ENCODE peak calls at places on chromosome 2, in five cellular contexts. X is esophagus squamous epithelium, Z is right cardiac atrium, D is endothelial cell of umbilical vein, K is fibroblast of lung. T is an unnamed sample. For H3K27me3, the result is how much of the 10 kb centered on the place peaks cover.

GRCh38 chr2:68742638-68743037 is 8.0 kb downstream of the ARHGAP25 start:
- DNase-seq in D (no peak), X (no peak), Z (no peak), K (no peak), T (no peak)

GRCh38 chr2:43692428-43692994 is 16.3 kb upstream of the C1GALT1C1L start:
- DNase-seq in D (no peak), K (no peak), X (no peak), Z (no peak), T (no peak)

GRCh38 chr2:192128655-192129054 is 66.1 kb downstream of the TMEFF2 start:
- DNase-seq in D (no peak), Z (peak), K (peak), X (no peak), T (no peak)

GRCh38 chr2:54557211-54557600 is 101.1 kb downstream of the SPTBN1 start:
- DNase-seq in K (no peak), Z (no peak), D (no peak), X (no peak), T (no peak)

GRCh38 chr2:64192570-64193192 is 48.5 kb upstream of the PELI1 start:
- DNase-seq in D (no peak), X (no peak), K (peak), Z (no peak), T (no peak)

GRCh38 chr2:15041429-15041837 is 408.9 kb downstream of the LRATD1 start:
- DNase-seq in X (no peak), D (no peak), Z (no peak), K (peak), T (no peak)

GRCh38 chr2:20212871-20213503 is 11.9 kb downstream of the SDC1 start:
- DNase-seq in K (no peak), Z (peak), D (peak), X (no peak), T (no peak)

GRCh38 chr2:106076941-106077340 is 117.2 kb downstream of the UXS1 start:
- DNase-seq in Z (no peak), D (no peak), X (no peak), K (no peak), T (no peak)

GRCh38 chr2:215441560-215442391 is 5.9 kb upstream of the FN1 start:
- DNase-seq in X (no peak), D (no peak), K (no peak), Z (no peak), T (no peak)

GRCh38 chr2:143001521-143001920 is 124.1 kb downstream of the KYNU start:
- DNase-seq in K (peak), D (no peak), Z (no peak), X (no peak), T (no peak)

GRCh38 chr2:111102216-111102615 is 18.5 kb upstream of the BCL2L11 start:
- DNase-seq in D (no peak), Z (no peak), X (no peak), K (no peak), T (no peak)

GRCh38 chr2:170221317-170222288 is 43.7 kb downstream of the MYO3B start:
- DNase-seq in X (no peak), Z (no peak), D (peak), K (peak), T (peak)

GRCh38 chr2:153163055-153163454 is 315.5 kb downstream of the RPRM start:
- DNase-seq in K (no peak), D (no peak), Z (no peak), X (no peak), T (peak)

GRCh38 chr2:77649856-77650255 is 127.7 kb upstream of the LRRTM4 start:
- DNase-seq in Z (no peak), K (no peak), D (no peak), X (no peak), T (no peak)

GRCh38 chr2:45892757-45893156 is 241.3 kb downstream of the PRKCE start:
- DNase-seq in Z (peak), K (peak), D (no peak), X (no peak), T (peak)

GRCh38 chr2:120250640-120251039 is 2.0 kb upstream of the RALB start:
- DNase-seq in Z (no peak), D (no peak), K (no peak), X (no peak), T (no peak)

GRCh38 chr2:239117831-239118230 is 269.9 kb downstream of the TWIST2 start:
- DNase-seq in K (no peak), X (no peak), D (no peak), Z (peak), T (no peak)

GRCh38 chr2:10720983-10721343 is 467 bp upstream of the ATP6V1C2 start:
- DNase-seq in D (no peak), X (no peak), Z (no peak), K (no peak), T (no peak)

GRCh38 chr2:191150451-191151314 is at the start of gene STAT4:
- DNase-seq in D (peak), X (peak), Z (peak), K (no peak), T (peak)

GRCh38 chr2:174599310-174599941 is 1.8 kb upstream of the WIPF1 start:
- DNase-seq in D (no peak), Z (no peak), X (no peak), K (no peak), T (no peak)

GRCh38 chr2:111623380-111623779 is 260.6 kb downstream of the ANAPC1 start:
- DNase-seq in Z (no peak), X (no peak), K (no peak), D (no peak), T (no peak)

GRCh38 chr2:165572155-165572554 is 102.7 kb downstream of the CSRNP3 start:
- DNase-seq in X (no peak), K (no peak), Z (peak), D (no peak), T (peak)

GRCh38 chr2:183665976-183666375 is 541.7 kb downstream of the NUP35 start:
- DNase-seq in D (no peak), X (no peak), Z (no peak), K (peak), T (peak)

GRCh38 chr2:10537522-10538195 is 89.5 kb upstream of the ODC1 start:
- DNase-seq in Z (no peak), K (no peak), D (no peak), X (no peak), T (no peak)

GRCh38 chr2:188975497-188976102 is 1.4 kb downstream of the COL3A1 start:
- DNase-seq in X (no peak), Z (no peak), D (no peak), K (peak), T (peak)

GRCh38 chr2:113965228-113965627 is 75.3 kb downstream of the ACTR3 start:
- DNase-seq in D (no peak), K (no peak), X (no peak), Z (no peak), T (no peak)

GRCh38 chr2:231037731-231038482 is 584 bp downstream of the C2orf72 start:
- DNase-seq in D (no peak), K (no peak), X (no peak), Z (no peak), T (no peak)

GRCh38 chr2:46663614-46664013 is 184.2 kb downstream of the TMEM247 start:
- DNase-seq in X (no peak), K (no peak), Z (no peak), D (no peak), T (no peak)

GRCh38 chr2:204885747-204886146 is 340.5 kb downstream of the PARD3B start:
- DNase-seq in X (no peak), Z (no peak), K (no peak), D (peak), T (peak)

DNA sequence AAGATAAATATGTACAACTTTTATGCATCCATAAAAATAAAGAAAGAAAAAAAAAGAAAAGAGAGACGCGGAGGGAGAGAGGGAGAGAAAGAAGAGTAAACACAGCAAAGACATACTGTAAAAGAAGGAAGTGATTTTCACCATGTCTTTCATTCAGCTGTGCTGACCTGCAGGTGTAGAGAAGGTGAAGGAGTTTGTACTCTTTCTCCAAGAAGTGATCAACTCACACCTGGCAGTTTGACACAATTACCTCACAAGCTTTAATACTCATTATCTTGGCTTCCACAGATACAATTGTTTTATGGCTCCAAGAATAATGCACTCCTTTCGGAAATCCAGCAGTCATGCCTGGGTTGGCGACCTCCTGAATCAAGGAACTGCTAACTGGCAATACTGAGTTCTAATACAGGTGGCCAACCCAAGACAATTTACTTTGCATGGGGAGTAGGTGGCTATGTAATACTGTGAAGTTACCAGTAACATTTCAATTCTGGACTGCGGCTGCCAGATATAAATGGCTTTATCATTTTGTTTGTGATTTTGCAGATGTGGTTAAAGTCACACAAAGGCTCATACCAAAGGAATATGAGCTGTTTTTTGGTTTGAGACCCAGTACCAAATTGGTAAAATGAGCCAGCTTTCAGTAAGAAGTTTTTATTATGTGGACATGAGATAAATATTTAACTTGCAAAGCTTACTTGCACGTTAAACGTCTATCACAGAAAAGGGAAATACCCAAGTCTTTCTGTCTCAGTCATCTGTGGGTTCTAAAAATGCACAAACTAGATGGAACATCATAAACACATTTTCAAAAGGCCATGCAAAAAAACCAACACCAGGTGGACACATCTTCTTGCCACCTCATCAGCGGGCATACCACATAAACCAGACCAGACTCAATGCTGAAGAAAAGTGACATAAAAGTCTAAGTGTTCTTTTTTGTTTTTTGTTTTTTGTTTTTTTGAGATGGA is 69.4 kb downstream of the NCKAP5 start:
- DNase-seq in D (no peak), Z (no peak), X (no peak), K (no peak), T (no peak)
- H3K27me3 ChIP-seq in D (under half), Z (under half), X (under half), K (under half), T (under half)

GRCh38 chr2:129620411-129620810 is 359.1 kb upstream of the RAB6C start:
- DNase-seq in Z (no peak), K (no peak), X (no peak), D (no peak), T (peak)
- H3K27me3 ChIP-seq in Z (under half), K (under half), X (under half), D (under half), T (under half)

GRCh38 chr2:129720360-129720759 is 259.1 kb upstream of the RAB6C start:
- DNase-seq in D (no peak), X (no peak), K (no peak), Z (no peak), T (no peak)
- H3K27me3 ChIP-seq in D (under half), X (under half), K (under half), Z (under half), T (under half)

GRCh38 chr2:63056309-63057065 is 5.9 kb downstream of the OTX1 start:
- DNase-seq in Z (peak), K (no peak), X (no peak), D (no peak), T (no peak)
- H3K27me3 ChIP-seq in Z (under half), K (half or more), X (under half), D (half or more), T (under half)

GRCh38 chr2:240775911-240776310 is 44.1 kb downstream of the KIF1A start:
- DNase-seq in X (no peak), D (no peak), K (no peak), Z (peak), T (no peak)

GRCh38 chr2:240774856-240775255 is 45.2 kb downstream of the KIF1A start:
- DNase-seq in K (no peak), X (no peak), D (no peak), Z (no peak), T (no peak)

GRCh38 chr2:240780023-240780831 is 39.8 kb downstream of the KIF1A start:
- DNase-seq in K (no peak), D (no peak), Z (peak), X (no peak), T (peak)

GRCh38 chr2:240778426-240778825 is 41.6 kb downstream of the KIF1A start:
- DNase-seq in X (no peak), Z (peak), K (no peak), D (no peak), T (no peak)

GRCh38 chr2:240777416-240778212 is 42.4 kb downstream of the KIF1A start:
- DNase-seq in X (no peak), Z (peak), K (no peak), D (no peak), T (no peak)
- H3K27me3 ChIP-seq in X (under half), Z (under half), K (under half), D (under half), T (under half)

GRCh38 chr2:136128905-136129304 is 11.0 kb upstream of the CXCR4 start:
- DNase-seq in X (no peak), K (no peak), D (no peak), Z (no peak), T (no peak)

GRCh38 chr2:136127356-136127755 is 9.4 kb upstream of the CXCR4 start:
- DNase-seq in Z (no peak), X (no peak), K (no peak), D (no peak), T (no peak)

GRCh38 chr2:136126527-136126926 is 8.6 kb upstream of the CXCR4 start:
- DNase-seq in K (no peak), D (no peak), X (no peak), Z (no peak), T (no peak)

GRCh38 chr2:136125226-136125625 is 7.3 kb upstream of the CXCR4 start:
- DNase-seq in D (no peak), X (no peak), Z (no peak), K (no peak), T (no peak)

GRCh38 chr2:136126021-136126420 is 8.1 kb upstream of the CXCR4 start:
- DNase-seq in D (no peak), K (no peak), Z (no peak), X (no peak), T (peak)
- H3K27me3 ChIP-seq in D (under half), K (under half), Z (under half), X (under half), T (half or more)

GRCh38 chr2:156326488-156326887 is 6.0 kb downstream of the NR4A2 start:
- DNase-seq in D (no peak), X (no peak), Z (no peak), K (no peak), T (no peak)

GRCh38 chr2:156325671-156326385 is 6.7 kb downstream of the NR4A2 start:
- DNase-seq in Z (no peak), D (no peak), X (no peak), K (no peak), T (no peak)

GRCh38 chr2:156329922-156330726 is 2.4 kb downstream of the NR4A2 start:
- DNase-seq in X (no peak), D (no peak), Z (no peak), K (no peak), T (no peak)

GRCh38 chr2:156329031-156329921 is 3.2 kb downstream of the NR4A2 start:
- DNase-seq in K (no peak), D (no peak), Z (peak), X (no peak), T (no peak)

GRCh38 chr2:156327835-156328401 is 4.6 kb downstream of the NR4A2 start:
- DNase-seq in X (no peak), Z (peak), D (no peak), K (no peak), T (no peak)
- H3K27me3 ChIP-seq in X (under half), Z (under half), D (under half), K (under half), T (under half)